ENCODE peak calls at places on chromosome 20, in five cellular contexts. One of them, this sample, is unnamed.
A peak's percentile ranks its signal among the peaks of the same experiment; 100 is the strongest.

GRCh38 chr20:39878809-39879208 is 810.2 kb downstream of the MAFB start:
- DNase-seq in AG10803: peak; percentile 21
- DNase-seq in stomach: no peak
- DNase-seq in IMR-90: no peak
- DNase-seq in Caco-2: no peak
- DNase-seq in this sample: peak; percentile 30

GRCh38 chr20:36571564-36572504 is 1.6 kb upstream of the TGIF2 start:
- DNase-seq in Caco-2: peak; percentile 42
- DNase-seq in IMR-90: no peak
- DNase-seq in AG10803: no peak
- DNase-seq in stomach: no peak
- DNase-seq in this sample: no peak

GRCh38 chr20:13865825-13866351 is 81.1 kb downstream of the NDUFAF5 start:
- DNase-seq in AG10803: peak; percentile 97
- DNase-seq in Caco-2: no peak
- DNase-seq in stomach: no peak
- DNase-seq in IMR-90: no peak
- DNase-seq in this sample: peak; percentile 42

GRCh38 chr20:54078296-54078695 is 7.9 kb upstream of the BCAS1 start:
- DNase-seq in stomach: no peak
- DNase-seq in AG10803: no peak
- DNase-seq in Caco-2: no peak
- DNase-seq in IMR-90: no peak
- DNase-seq in this sample: no peak

GRCh38 chr20:63908008-63908682 is 13.2 kb downstream of the DNAJC5 start:
- DNase-seq in Caco-2: peak; percentile 75
- DNase-seq in AG10803: no peak
- DNase-seq in stomach: peak; percentile 54
- DNase-seq in IMR-90: no peak
- DNase-seq in this sample: peak; percentile 76

GRCh38 chr20:30606990-30607389 is 650.5 kb upstream of the DEFB115 start:
- DNase-seq in stomach: no peak
- DNase-seq in Caco-2: no peak
- DNase-seq in IMR-90: no peak
- DNase-seq in AG10803: no peak
- DNase-seq in this sample: no peak

GRCh38 chr20:21583486-21584168 is 69.8 kb upstream of the NKX2-2 start:
- DNase-seq in Caco-2: no peak
- DNase-seq in IMR-90: no peak
- DNase-seq in AG10803: no peak
- DNase-seq in stomach: no peak
- DNase-seq in this sample: no peak

GRCh38 chr20:591941-592340 is 18.2 kb downstream of the TCF15 start:
- DNase-seq in stomach: no peak
- DNase-seq in AG10803: no peak
- DNase-seq in IMR-90: no peak
- DNase-seq in Caco-2: no peak
- DNase-seq in this sample: no peak

GRCh38 chr20:25439328-25439727 is 31.9 kb downstream of the GINS1 start:
- DNase-seq in Caco-2: no peak
- DNase-seq in AG10803: no peak
- DNase-seq in IMR-90: no peak
- DNase-seq in stomach: no peak
- DNase-seq in this sample: no peak

GRCh38 chr20:44448753-44449546 is 26.7 kb upstream of the TTPAL start:
- DNase-seq in stomach: no peak
- DNase-seq in IMR-90: no peak
- DNase-seq in AG10803: no peak
- DNase-seq in Caco-2: peak; percentile 60
- DNase-seq in this sample: peak; percentile 20

GRCh38 chr20:16368645-16369292 is 204.5 kb downstream of the KIF16B start:
- DNase-seq in AG10803: peak; percentile 11
- DNase-seq in IMR-90: peak; percentile 78
- DNase-seq in stomach: no peak
- DNase-seq in Caco-2: peak; percentile 23
- DNase-seq in this sample: peak; percentile 33

GRCh38 chr20:45059022-45059728 is 41.8 kb downstream of the KCNS1 start:
- DNase-seq in IMR-90: peak; percentile 51
- DNase-seq in Caco-2: no peak
- DNase-seq in stomach: no peak
- DNase-seq in AG10803: no peak
- DNase-seq in this sample: peak; percentile 35

GRCh38 chr20:9344080-9344920 is 170.1 kb upstream of the LAMP5 start:
- DNase-seq in AG10803: peak; percentile 68
- DNase-seq in IMR-90: peak; percentile 85
- DNase-seq in Caco-2: no peak
- DNase-seq in stomach: no peak
- DNase-seq in this sample: peak; percentile 80

GRCh38 chr20:21505810-21506530 is 7.9 kb downstream of the NKX2-2 start:
- DNase-seq in AG10803: peak; percentile 29
- DNase-seq in stomach: peak; percentile 53
- DNase-seq in Caco-2: peak; percentile 81
- DNase-seq in IMR-90: peak; percentile 20
- DNase-seq in this sample: peak; percentile 22

GRCh38 chr20:44532981-44533331 is 11.1 kb upstream of the SERINC3 start:
- DNase-seq in stomach: no peak
- DNase-seq in IMR-90: peak; percentile 58
- DNase-seq in Caco-2: no peak
- DNase-seq in AG10803: peak; percentile 63
- DNase-seq in this sample: peak; percentile 50

GRCh38 chr20:17541996-17542395 is 10.8 kb upstream of the BFSP1 start:
- DNase-seq in IMR-90: peak; percentile 87
- DNase-seq in stomach: no peak
- DNase-seq in AG10803: peak; percentile 91
- DNase-seq in Caco-2: no peak
- DNase-seq in this sample: peak; percentile 80

GRCh38 chr20:8361008-8361652 is 229.1 kb downstream of the PLCB1 start:
- DNase-seq in stomach: no peak
- DNase-seq in AG10803: peak; percentile 45
- DNase-seq in Caco-2: no peak
- DNase-seq in IMR-90: peak; percentile 58
- DNase-seq in this sample: peak; percentile 8

GRCh38 chr20:16350465-16350864 is 222.8 kb downstream of the KIF16B start:
- DNase-seq in stomach: no peak
- DNase-seq in IMR-90: peak; percentile 50
- DNase-seq in AG10803: peak; percentile 60
- DNase-seq in Caco-2: no peak
- DNase-seq in this sample: no peak

GRCh38 chr20:504632-505075 is 38.9 kb downstream of the CSNK2A1 start:
- DNase-seq in AG10803: no peak
- DNase-seq in Caco-2: no peak
- DNase-seq in stomach: no peak
- DNase-seq in IMR-90: no peak
- DNase-seq in this sample: no peak

GRCh38 chr20:41900292-41900691 is 282.1 kb upstream of the CHD6 start:
- DNase-seq in IMR-90: no peak
- DNase-seq in stomach: no peak
- DNase-seq in AG10803: no peak
- DNase-seq in Caco-2: no peak
- DNase-seq in this sample: no peak

GRCh38 chr20:23179766-23180403 is 93.8 kb upstream of the CD93 start:
- DNase-seq in stomach: no peak
- DNase-seq in AG10803: no peak
- DNase-seq in IMR-90: no peak
- DNase-seq in Caco-2: no peak
- DNase-seq in this sample: no peak

GRCh38 chr20:44056010-44056698 is 130.8 kb downstream of the JPH2 start:
- DNase-seq in IMR-90: no peak
- DNase-seq in Caco-2: peak; percentile 80
- DNase-seq in stomach: peak; percentile 29
- DNase-seq in AG10803: no peak
- DNase-seq in this sample: peak; percentile 20

GRCh38 chr20:43096471-43096870 is 93.2 kb downstream of the PTPRT start:
- DNase-seq in IMR-90: no peak
- DNase-seq in Caco-2: no peak
- DNase-seq in AG10803: no peak
- DNase-seq in stomach: no peak
- DNase-seq in this sample: no peak

GRCh38 chr20:815914-816606 is 17.5 kb upstream of the FAM110A start:
- DNase-seq in Caco-2: peak; percentile 75
- DNase-seq in IMR-90: peak; percentile 43
- DNase-seq in stomach: peak; percentile 68
- DNase-seq in AG10803: peak; percentile 45
- DNase-seq in this sample: peak; percentile 55

DNA sequence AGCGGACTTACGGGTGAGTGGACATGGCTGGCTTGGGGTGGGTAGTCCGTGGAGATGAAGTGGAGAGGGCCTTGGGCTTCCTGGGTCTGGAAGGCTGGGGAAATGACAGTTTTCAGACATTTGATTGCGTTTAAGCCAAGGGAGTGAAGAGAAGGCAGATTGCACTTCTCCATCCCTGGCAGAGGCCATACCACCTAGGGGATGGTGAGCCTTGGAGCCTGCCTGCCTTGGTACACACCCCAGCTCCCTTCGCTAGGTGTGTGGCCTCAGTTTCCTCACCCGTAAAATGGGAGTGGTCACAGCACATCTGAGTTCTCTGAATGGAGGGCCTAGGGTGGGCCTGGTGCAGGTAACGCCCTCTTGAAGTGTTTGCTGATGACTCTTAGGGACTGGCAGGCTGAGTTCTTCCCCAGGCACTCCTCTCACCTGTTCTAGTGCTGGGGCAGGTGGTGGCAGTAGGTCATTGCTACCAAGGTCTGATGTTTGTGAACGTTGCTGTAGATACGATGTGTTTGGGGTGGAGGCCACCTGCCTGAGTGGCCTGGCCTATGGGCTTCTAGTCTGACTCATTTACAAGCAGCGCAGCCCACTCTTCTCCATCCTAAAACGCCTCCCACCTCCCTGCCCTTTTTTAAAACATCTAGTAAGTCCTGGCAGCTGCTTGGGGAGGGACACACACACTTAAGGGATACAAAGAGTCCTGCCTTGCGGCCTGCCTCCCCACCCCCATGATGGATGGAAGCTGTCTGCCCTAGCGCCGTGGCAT is 2.3 kb downstream of the RBM38 start:
- DNase-seq in Caco-2: no peak
- DNase-seq in stomach: no peak
- DNase-seq in AG10803: no peak
- DNase-seq in IMR-90: no peak
- DNase-seq in this sample: no peak
- H3K4me3 ChIP-seq in Caco-2: no peak overlapping the region
- H3K4me3 ChIP-seq in stomach: peak overlapping the region; percentile 82
- H3K4me3 ChIP-seq in AG10803: no peak overlapping the region
- H3K4me3 ChIP-seq in IMR-90: no peak overlapping the region
- H3K4me3 ChIP-seq in this sample: no peak overlapping the region

GRCh38 chr20:61885759-61886715 is 179.6 kb downstream of the TAF4 start:
- DNase-seq in IMR-90: no peak
- DNase-seq in AG10803: no peak
- DNase-seq in stomach: no peak
- DNase-seq in Caco-2: no peak
- DNase-seq in this sample: no peak

GRCh38 chr20:61886721-61887658 is 178.7 kb downstream of the TAF4 start:
- DNase-seq in Caco-2: peak; percentile 76
- DNase-seq in stomach: no peak
- DNase-seq in IMR-90: peak; percentile 35
- DNase-seq in AG10803: peak; percentile 45
- DNase-seq in this sample: peak; percentile 28

GRCh38 chr20:61882716-61883615 is 182.7 kb downstream of the TAF4 start:
- DNase-seq in stomach: no peak
- DNase-seq in IMR-90: no peak
- DNase-seq in AG10803: no peak
- DNase-seq in Caco-2: no peak
- DNase-seq in this sample: no peak

GRCh38 chr20:61883867-61884393 is 181.8 kb downstream of the TAF4 start:
- DNase-seq in AG10803: no peak
- DNase-seq in stomach: no peak
- DNase-seq in IMR-90: no peak
- DNase-seq in Caco-2: no peak
- DNase-seq in this sample: no peak

DNA sequence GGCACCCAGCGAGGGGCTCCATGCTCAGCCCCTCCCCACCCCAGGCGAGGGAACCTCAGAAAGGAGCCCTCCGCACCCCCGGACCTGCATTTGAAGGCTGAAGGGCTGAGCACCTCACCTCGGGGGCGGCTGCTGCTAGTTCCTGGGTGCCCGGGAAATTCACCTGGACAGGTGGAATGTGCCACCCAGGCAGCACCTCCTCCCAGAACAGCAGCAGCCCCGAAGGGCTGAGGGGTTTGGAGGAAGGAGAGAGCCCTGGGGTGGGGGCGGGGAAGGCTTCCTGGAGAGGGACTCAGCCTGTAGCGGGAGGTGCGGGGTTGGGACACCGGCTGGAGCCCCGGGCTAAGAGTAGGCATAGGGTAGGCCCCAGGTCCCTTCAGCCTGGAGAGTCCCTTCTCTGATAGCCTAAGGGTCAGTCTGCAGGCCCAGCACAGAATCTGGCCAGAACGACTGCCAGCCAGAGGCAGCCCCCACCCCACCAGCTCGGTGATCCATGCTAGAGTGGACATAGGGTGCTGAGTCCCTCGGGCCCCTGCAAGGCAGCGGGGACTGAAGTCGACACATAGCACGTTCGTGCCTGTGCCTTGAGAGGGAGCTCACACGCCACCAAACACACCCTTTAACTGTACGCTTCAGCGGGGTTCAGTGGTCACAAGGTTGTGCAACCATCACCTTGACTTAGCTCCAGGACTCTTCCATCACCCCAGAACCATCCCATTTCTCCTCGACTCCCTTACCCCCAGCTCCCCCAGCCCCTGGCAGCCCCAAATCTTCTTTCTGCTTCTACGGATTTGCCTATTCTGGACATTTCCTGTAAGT is 180.9 kb downstream of the TAF4 start:
- DNase-seq in IMR-90: no peak
- DNase-seq in stomach: no peak
- DNase-seq in AG10803: no peak
- DNase-seq in Caco-2: no peak
- DNase-seq in this sample: no peak
- TF ChIP-seq CTCF in IMR-90: no peak
- TF ChIP-seq CTCF in stomach: no peak
- TF ChIP-seq CTCF in AG10803: no peak
- TF ChIP-seq CTCF in Caco-2: no peak
- TF ChIP-seq CTCF in this sample: no peak

GRCh38 chr20:56839791-56840190 is 210.7 kb downstream of the TFAP2C start:
- DNase-seq in IMR-90: no peak
- DNase-seq in AG10803: peak; percentile 79
- DNase-seq in Caco-2: no peak
- DNase-seq in stomach: no peak
- DNase-seq in this sample: peak; percentile 10
- H3K4me3 ChIP-seq in IMR-90: no peak overlapping the region
- H3K4me3 ChIP-seq in AG10803: no peak overlapping the region
- H3K4me3 ChIP-seq in Caco-2: no peak overlapping the region
- H3K4me3 ChIP-seq in stomach: no peak overlapping the region
- H3K4me3 ChIP-seq in this sample: no peak overlapping the region

GRCh38 chr20:32997431-32997830 is 6.8 kb downstream of the SUN5 start:
- DNase-seq in Caco-2: no peak
- DNase-seq in IMR-90: no peak
- DNase-seq in stomach: no peak
- DNase-seq in AG10803: no peak
- DNase-seq in this sample: no peak

GRCh38 chr20:32992015-32992641 is 12.1 kb downstream of the SUN5 start:
- DNase-seq in IMR-90: no peak
- DNase-seq in AG10803: no peak
- DNase-seq in stomach: no peak
- DNase-seq in Caco-2: no peak
- DNase-seq in this sample: no peak

GRCh38 chr20:32993484-32994050 is 10.7 kb downstream of the SUN5 start:
- DNase-seq in Caco-2: no peak
- DNase-seq in IMR-90: no peak
- DNase-seq in AG10803: no peak
- DNase-seq in stomach: no peak
- DNase-seq in this sample: no peak

GRCh38 chr20:32999603-33000250 is 4.5 kb downstream of the SUN5 start:
- DNase-seq in IMR-90: no peak
- DNase-seq in Caco-2: no peak
- DNase-seq in stomach: no peak
- DNase-seq in AG10803: no peak
- DNase-seq in this sample: peak; percentile 24

GRCh38 chr20:32995802-32996201 is 8.4 kb downstream of the SUN5 start:
- DNase-seq in Caco-2: no peak
- DNase-seq in stomach: no peak
- DNase-seq in IMR-90: no peak
- DNase-seq in AG10803: no peak
- DNase-seq in this sample: no peak
- TF ChIP-seq CTCF in Caco-2: no peak
- TF ChIP-seq CTCF in stomach: no peak
- TF ChIP-seq CTCF in IMR-90: no peak
- TF ChIP-seq CTCF in AG10803: peak; percentile 11
- TF ChIP-seq CTCF in this sample: no peak

This sample was measured in fibroblast of villous mesenchyme.